ENCODE peak calls at places on chromosomes 13 and 19, in four cellular contexts. I, U, F and T are unnamed samples. For H3K4me1, the result is how much of the 10 kb centered on the place peaks cover.

GRCh38 chr19:9146882-9147281 is 6.7 kb downstream of the ZNF317 start:
- DNase-seq in I (no peak), U (no peak), F (no peak), T (no peak)

GRCh38 chr13:53398051-53398450 is 369.4 kb downstream of the OLFM4 start:
- DNase-seq in I (no peak), U (no peak), F (no peak), T (no peak)

GRCh38 chr13:39016789-39017188 is 21.1 kb downstream of the PROSER1 start:
- DNase-seq in I (peak), U (peak), F (no peak), T (no peak)

GRCh38 chr19:1295169-1296012 is 9.7 kb downstream of the EFNA2 start:
- DNase-seq in I (no peak), U (no peak), F (no peak), T (no peak)

GRCh38 chr13:77820431-77821149 is 98.0 kb downstream of the EDNRB start:
- DNase-seq in I (no peak), U (peak), F (no peak), T (no peak)

GRCh38 chr13:27442071-27442647 is 8.2 kb downstream of the MTIF3 start:
- DNase-seq in I (no peak), U (no peak), F (no peak), T (peak)

GRCh38 chr19:3249408-3249807 is 24.9 kb downstream of the CELF5 start:
- DNase-seq in I (no peak), U (peak), F (no peak), T (no peak)

GRCh38 chr13:29452773-29453574 is 142.5 kb downstream of the SLC7A1 start:
- DNase-seq in I (no peak), U (no peak), F (no peak), T (no peak)

GRCh38 chr19:12965017-12965811 is 4.2 kb upstream of the DAND5 start:
- DNase-seq in I (peak), U (peak), F (peak), T (peak)

GRCh38 chr13:43261018-43261417 is 237.6 kb downstream of the DNAJC15 start:
- DNase-seq in I (no peak), U (peak), F (no peak), T (no peak)

GRCh38 chr19:1861599-1862031 is 1.8 kb downstream of the KLF16 start:
- DNase-seq in I (no peak), U (no peak), F (no peak), T (no peak)

GRCh38 chr13:109144693-109145437 is 515.5 kb downstream of the MYO16 start:
- DNase-seq in I (no peak), U (no peak), F (no peak), T (no peak)

GRCh38 chr19:35609881-35610353 is 2.6 kb upstream of the HAUS5 start:
- DNase-seq in I (no peak), U (no peak), F (no peak), T (peak)

GRCh38 chr19:37997911-37998344 is 90.9 kb downstream of the SIPA1L3 start:
- DNase-seq in I (no peak), U (peak), F (no peak), T (no peak)

GRCh38 chr19:51702103-51702753 is 9.1 kb downstream of the SPACA6 start:
- DNase-seq in I (no peak), U (peak), F (peak), T (peak)

GRCh38 chr19:45528744-45529453 is 21.6 kb downstream of the VASP start:
- DNase-seq in I (no peak), U (peak), F (no peak), T (no peak)

GRCh38 chr19:48395499-48395898 is 2.0 kb downstream of the GRIN2D start:
- DNase-seq in I (no peak), U (no peak), F (no peak), T (no peak)

GRCh38 chr13:93709511-93710244 is 483.1 kb downstream of the GPC6 start:
- DNase-seq in I (no peak), U (no peak), F (no peak), T (no peak)

GRCh38 chr13:74767031-74767430 is 632.8 kb upstream of the KLF12 start:
- DNase-seq in I (no peak), U (peak), F (no peak), T (no peak)

GRCh38 chr13:91399189-91400093 is 1.0 kb downstream of the GPC5 start:
- DNase-seq in I (no peak), U (no peak), F (no peak), T (peak)

GRCh38 chr13:91400094-91400462 is 1.7 kb downstream of the GPC5 start:
- DNase-seq in I (no peak), U (no peak), F (no peak), T (no peak)

GRCh38 chr13:91401916-91402315 is 3.5 kb downstream of the GPC5 start:
- DNase-seq in I (no peak), U (no peak), F (no peak), T (no peak)

GRCh38 chr13:91397595-91397994 is 826 bp upstream of the GPC5 start:
- DNase-seq in I (no peak), U (no peak), F (no peak), T (no peak)

GRCh38 chr13:91398413-91399188 is at the start of gene GPC5:
- DNase-seq in I (peak), U (peak), F (peak), T (peak)
- H3K4me1 ChIP-seq in I (under half), U (under half), F (under half), T (under half)

GRCh38 chr19:40410030-40410389 is 3.2 kb downstream of the PRX start:
- DNase-seq in I (no peak), U (no peak), F (no peak), T (no peak)
- H3K4me1 ChIP-seq in I (under half), U (under half), F (under half), T (under half)

DNA sequence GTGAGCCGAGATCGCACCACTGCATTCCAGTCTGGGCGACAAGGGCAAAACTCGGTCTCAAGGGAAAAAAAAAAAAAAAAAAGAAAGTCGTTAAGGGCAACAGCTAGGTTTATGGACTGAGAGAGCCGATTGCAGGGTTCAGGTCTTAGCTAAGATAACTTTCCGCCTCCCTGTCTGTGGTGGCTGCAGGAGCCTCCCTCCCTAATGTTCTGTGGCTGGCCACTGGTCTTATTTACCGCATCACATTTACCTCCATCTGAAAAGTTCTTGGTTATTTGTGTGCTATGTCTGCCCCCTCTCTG is 722 bp upstream of the CRTC1 start:
- DNase-seq in I (no peak), U (no peak), F (no peak), T (no peak)
- H3K4me1 ChIP-seq in I (under half), U (under half), F (under half), T (under half)

GRCh38 chr19:39261704-39262103 is 6.5 kb upstream of the IFNL2 start:
- DNase-seq in I (no peak), U (no peak), F (no peak), T (no peak)
- H3K4me1 ChIP-seq in I (under half), U (under half), F (under half), T (under half)

GRCh38 chr13:33277351-33277750 is 8.2 kb downstream of the STARD13 start:
- DNase-seq in I (no peak), U (no peak), F (no peak), T (no peak)
- H3K4me1 ChIP-seq in I (under half), U (half or more), F (under half), T (under half)

GRCh38 chr13:110561335-110562033 is at the start of gene RAB20:
- DNase-seq in I (peak), U (peak), F (peak), T (peak)

GRCh38 chr13:110559429-110559943 is 2.0 kb downstream of the RAB20 start:
- DNase-seq in I (no peak), U (peak), F (no peak), T (no peak)

GRCh38 chr13:110562696-110563462 is 1.4 kb upstream of the RAB20 start:
- DNase-seq in I (no peak), U (no peak), F (no peak), T (no peak)

GRCh38 chr13:110559986-110560385 is 1.5 kb downstream of the RAB20 start:
- DNase-seq in I (no peak), U (peak), F (no peak), T (no peak)

GRCh38 chr13:110560606-110561334 is 752 bp downstream of the RAB20 start:
- DNase-seq in I (peak), U (peak), F (no peak), T (peak)
- H3K4me1 ChIP-seq in I (under half), U (under half), F (under half), T (under half)

GRCh38 chr19:5094768-5095567 is 126.1 kb downstream of the KDM4B start:
- DNase-seq in I (no peak), U (no peak), F (no peak), T (no peak)
- H3K4me1 ChIP-seq in I (under half), U (under half), F (under half), T (under half)